ENCODE peak calls at places on chromosomes 11 and 22, in ten cellular contexts. One of them, this sample, is unnamed. For H3K27me3, the result is how much of the 10 kb centered on the place peaks cover.

GRCh38 chr11:132202621-132203020 is 832.2 kb downstream of the NTM start:
- DNase-seq in neural progenitor cell: no peak
- DNase-seq in HepG2: no peak
- DNase-seq in mammary epithelial cell: no peak
- DNase-seq in keratinocyte: no peak
- DNase-seq in neuronal stem cell: no peak
- DNase-seq in GM23338: no peak
- DNase-seq in H9: no peak
- DNase-seq in mesendoderm: no peak
- DNase-seq in IMR-90: peak
- DNase-seq in this sample: no peak

GRCh38 chr11:114185436-114185835 is 110.8 kb upstream of the NNMT start:
- DNase-seq in mesendoderm: no peak
- DNase-seq in H9: no peak
- DNase-seq in IMR-90: no peak
- DNase-seq in GM23338: no peak
- DNase-seq in mammary epithelial cell: no peak
- DNase-seq in keratinocyte: no peak
- DNase-seq in neuronal stem cell: no peak
- DNase-seq in HepG2: no peak
- DNase-seq in neural progenitor cell: no peak
- DNase-seq in this sample: no peak

GRCh38 chr22:17891427-17892167 is 117.3 kb upstream of the BID start:
- DNase-seq in H9: peak
- DNase-seq in keratinocyte: no peak
- DNase-seq in HepG2: peak
- DNase-seq in neural progenitor cell: peak
- DNase-seq in GM23338: peak
- DNase-seq in mammary epithelial cell: no peak
- DNase-seq in mesendoderm: peak
- DNase-seq in IMR-90: no peak
- DNase-seq in neuronal stem cell: no peak
- DNase-seq in this sample: peak

GRCh38 chr11:105929381-105929955 is 92.6 kb downstream of the MSANTD4 start:
- DNase-seq in H9: no peak
- DNase-seq in GM23338: no peak
- DNase-seq in keratinocyte: no peak
- DNase-seq in mammary epithelial cell: no peak
- DNase-seq in HepG2: no peak
- DNase-seq in mesendoderm: no peak
- DNase-seq in neuronal stem cell: no peak
- DNase-seq in IMR-90: peak
- DNase-seq in neural progenitor cell: no peak
- DNase-seq in this sample: no peak

GRCh38 chr11:105937331-105937730 is 84.7 kb downstream of the MSANTD4 start:
- DNase-seq in neural progenitor cell: no peak
- DNase-seq in mammary epithelial cell: peak
- DNase-seq in H9: no peak
- DNase-seq in HepG2: no peak
- DNase-seq in IMR-90: peak
- DNase-seq in GM23338: no peak
- DNase-seq in neuronal stem cell: no peak
- DNase-seq in keratinocyte: no peak
- DNase-seq in mesendoderm: no peak
- DNase-seq in this sample: no peak

GRCh38 chr11:76293189-76293631 is 86.9 kb upstream of the WNT11 start:
- DNase-seq in HepG2: no peak
- DNase-seq in neural progenitor cell: no peak
- DNase-seq in keratinocyte: no peak
- DNase-seq in IMR-90: no peak
- DNase-seq in mesendoderm: no peak
- DNase-seq in mammary epithelial cell: no peak
- DNase-seq in H9: no peak
- DNase-seq in neuronal stem cell: no peak
- DNase-seq in GM23338: no peak
- DNase-seq in this sample: no peak

GRCh38 chr11:33207408-33207985 is 46.2 kb upstream of the CSTF3 start:
- DNase-seq in GM23338: no peak
- DNase-seq in HepG2: no peak
- DNase-seq in IMR-90: peak
- DNase-seq in neuronal stem cell: no peak
- DNase-seq in neural progenitor cell: no peak
- DNase-seq in keratinocyte: no peak
- DNase-seq in mesendoderm: no peak
- DNase-seq in H9: no peak
- DNase-seq in mammary epithelial cell: no peak
- DNase-seq in this sample: peak

GRCh38 chr11:67178421-67178820 is 59.4 kb downstream of the KDM2A start:
- DNase-seq in keratinocyte: no peak
- DNase-seq in HepG2: no peak
- DNase-seq in neural progenitor cell: no peak
- DNase-seq in neuronal stem cell: no peak
- DNase-seq in mesendoderm: no peak
- DNase-seq in GM23338: no peak
- DNase-seq in H9: no peak
- DNase-seq in mammary epithelial cell: no peak
- DNase-seq in IMR-90: peak
- DNase-seq in this sample: no peak

GRCh38 chr11:14386895-14387480 is 28.0 kb upstream of the RRAS2 start:
- DNase-seq in IMR-90: peak
- DNase-seq in neural progenitor cell: peak
- DNase-seq in mammary epithelial cell: no peak
- DNase-seq in neuronal stem cell: peak
- DNase-seq in H9: peak
- DNase-seq in keratinocyte: no peak
- DNase-seq in GM23338: peak
- DNase-seq in HepG2: no peak
- DNase-seq in mesendoderm: peak
- DNase-seq in this sample: peak

GRCh38 chr11:18064035-18064434 is 18.0 kb upstream of the TPH1 start:
- DNase-seq in neural progenitor cell: no peak
- DNase-seq in H9: no peak
- DNase-seq in neuronal stem cell: no peak
- DNase-seq in HepG2: no peak
- DNase-seq in mesendoderm: no peak
- DNase-seq in mammary epithelial cell: no peak
- DNase-seq in GM23338: no peak
- DNase-seq in IMR-90: no peak
- DNase-seq in keratinocyte: no peak
- DNase-seq in this sample: no peak

GRCh38 chr22:27122561-27122960 is 465.2 kb downstream of the MIAT start:
- DNase-seq in neuronal stem cell: no peak
- DNase-seq in mammary epithelial cell: no peak
- DNase-seq in H9: no peak
- DNase-seq in keratinocyte: no peak
- DNase-seq in mesendoderm: no peak
- DNase-seq in IMR-90: no peak
- DNase-seq in HepG2: no peak
- DNase-seq in neural progenitor cell: no peak
- DNase-seq in GM23338: no peak
- DNase-seq in this sample: no peak

GRCh38 chr22:32994921-32995320 is 63.3 kb downstream of the SYN3 start:
- DNase-seq in GM23338: peak
- DNase-seq in neural progenitor cell: peak
- DNase-seq in keratinocyte: no peak
- DNase-seq in mammary epithelial cell: no peak
- DNase-seq in mesendoderm: peak
- DNase-seq in H9: no peak
- DNase-seq in HepG2: peak
- DNase-seq in IMR-90: no peak
- DNase-seq in neuronal stem cell: no peak
- DNase-seq in this sample: no peak

GRCh38 chr11:120043323-120043945 is 94.5 kb downstream of the TRIM29 start:
- DNase-seq in HepG2: no peak
- DNase-seq in keratinocyte: no peak
- DNase-seq in mesendoderm: no peak
- DNase-seq in neuronal stem cell: no peak
- DNase-seq in mammary epithelial cell: no peak
- DNase-seq in GM23338: no peak
- DNase-seq in H9: peak
- DNase-seq in neural progenitor cell: no peak
- DNase-seq in IMR-90: no peak
- DNase-seq in this sample: no peak

GRCh38 chr22:26701323-26701722 is 43.9 kb downstream of the MIAT start:
- DNase-seq in HepG2: no peak
- DNase-seq in neural progenitor cell: no peak
- DNase-seq in mesendoderm: no peak
- DNase-seq in neuronal stem cell: no peak
- DNase-seq in GM23338: no peak
- DNase-seq in IMR-90: no peak
- DNase-seq in H9: no peak
- DNase-seq in mammary epithelial cell: no peak
- DNase-seq in keratinocyte: no peak
- DNase-seq in this sample: no peak

GRCh38 chr11:110182886-110183285 is 89.7 kb downstream of the ZC3H12C start:
- DNase-seq in H9: no peak
- DNase-seq in mammary epithelial cell: peak
- DNase-seq in mesendoderm: no peak
- DNase-seq in IMR-90: peak
- DNase-seq in neuronal stem cell: no peak
- DNase-seq in keratinocyte: peak
- DNase-seq in GM23338: no peak
- DNase-seq in neural progenitor cell: no peak
- DNase-seq in HepG2: no peak
- DNase-seq in this sample: no peak
- H3K4me2 ChIP-seq in H9: no peak
- H3K4me2 ChIP-seq in mammary epithelial cell: no peak
- H3K4me2 ChIP-seq in mesendoderm: no peak
- H3K4me2 ChIP-seq in IMR-90: no peak
- H3K4me2 ChIP-seq in neuronal stem cell: no peak
- H3K4me2 ChIP-seq in keratinocyte: peak
- H3K4me2 ChIP-seq in GM23338: no peak
- H3K4me2 ChIP-seq in neural progenitor cell: no peak
- H3K4me2 ChIP-seq in HepG2: no peak
- H3K4me2 ChIP-seq in this sample: no peak

GRCh38 chr22:49770454-49771265 is 57.0 kb downstream of the BRD1 start:
- DNase-seq in HepG2: no peak
- DNase-seq in mesendoderm: no peak
- DNase-seq in IMR-90: no peak
- DNase-seq in H9: no peak
- DNase-seq in neuronal stem cell: no peak
- DNase-seq in mammary epithelial cell: no peak
- DNase-seq in neural progenitor cell: no peak
- DNase-seq in keratinocyte: no peak
- DNase-seq in GM23338: no peak
- DNase-seq in this sample: no peak

GRCh38 chr22:49769691-49770315 is 57.9 kb downstream of the BRD1 start:
- DNase-seq in IMR-90: no peak
- DNase-seq in keratinocyte: no peak
- DNase-seq in mammary epithelial cell: no peak
- DNase-seq in neural progenitor cell: no peak
- DNase-seq in H9: no peak
- DNase-seq in GM23338: no peak
- DNase-seq in neuronal stem cell: no peak
- DNase-seq in HepG2: no peak
- DNase-seq in mesendoderm: no peak
- DNase-seq in this sample: no peak

GRCh38 chr22:49768511-49768910 is 59.2 kb downstream of the BRD1 start:
- DNase-seq in IMR-90: no peak
- DNase-seq in neuronal stem cell: no peak
- DNase-seq in H9: no peak
- DNase-seq in neural progenitor cell: no peak
- DNase-seq in keratinocyte: no peak
- DNase-seq in HepG2: no peak
- DNase-seq in mesendoderm: no peak
- DNase-seq in GM23338: no peak
- DNase-seq in mammary epithelial cell: no peak
- DNase-seq in this sample: no peak

GRCh38 chr22:49768077-49768476 is 59.6 kb downstream of the BRD1 start:
- DNase-seq in HepG2: no peak
- DNase-seq in mammary epithelial cell: no peak
- DNase-seq in IMR-90: no peak
- DNase-seq in keratinocyte: no peak
- DNase-seq in mesendoderm: no peak
- DNase-seq in neural progenitor cell: no peak
- DNase-seq in GM23338: no peak
- DNase-seq in H9: no peak
- DNase-seq in neuronal stem cell: no peak
- DNase-seq in this sample: no peak

GRCh38 chr22:49768961-49769690 is 58.5 kb downstream of the BRD1 start:
- DNase-seq in mesendoderm: no peak
- DNase-seq in IMR-90: peak
- DNase-seq in H9: no peak
- DNase-seq in GM23338: no peak
- DNase-seq in neuronal stem cell: no peak
- DNase-seq in keratinocyte: no peak
- DNase-seq in mammary epithelial cell: no peak
- DNase-seq in neural progenitor cell: no peak
- DNase-seq in HepG2: no peak
- DNase-seq in this sample: no peak
- H3K27me3 ChIP-seq in mesendoderm: under half
- H3K27me3 ChIP-seq in IMR-90: under half
- H3K27me3 ChIP-seq in H9: under half
- H3K27me3 ChIP-seq in GM23338: under half
- H3K27me3 ChIP-seq in neuronal stem cell: under half
- H3K27me3 ChIP-seq in keratinocyte: under half
- H3K27me3 ChIP-seq in mammary epithelial cell: under half
- H3K27me3 ChIP-seq in neural progenitor cell: under half
- H3K27me3 ChIP-seq in HepG2: under half
- H3K27me3 ChIP-seq in this sample: under half

GRCh38 chr22:50192825-50193204 is 7.1 kb downstream of the TRABD start:
- DNase-seq in IMR-90: no peak
- DNase-seq in neuronal stem cell: no peak
- DNase-seq in keratinocyte: no peak
- DNase-seq in mammary epithelial cell: no peak
- DNase-seq in GM23338: no peak
- DNase-seq in neural progenitor cell: no peak
- DNase-seq in mesendoderm: no peak
- DNase-seq in H9: no peak
- DNase-seq in HepG2: no peak
- DNase-seq in this sample: no peak
- H3K4me2 ChIP-seq in IMR-90: no peak
- H3K4me2 ChIP-seq in neuronal stem cell: no peak
- H3K4me2 ChIP-seq in keratinocyte: no peak
- H3K4me2 ChIP-seq in mammary epithelial cell: no peak
- H3K4me2 ChIP-seq in GM23338: no peak
- H3K4me2 ChIP-seq in neural progenitor cell: no peak
- H3K4me2 ChIP-seq in mesendoderm: no peak
- H3K4me2 ChIP-seq in H9: no peak
- H3K4me2 ChIP-seq in HepG2: no peak
- H3K4me2 ChIP-seq in this sample: no peak

DNA sequence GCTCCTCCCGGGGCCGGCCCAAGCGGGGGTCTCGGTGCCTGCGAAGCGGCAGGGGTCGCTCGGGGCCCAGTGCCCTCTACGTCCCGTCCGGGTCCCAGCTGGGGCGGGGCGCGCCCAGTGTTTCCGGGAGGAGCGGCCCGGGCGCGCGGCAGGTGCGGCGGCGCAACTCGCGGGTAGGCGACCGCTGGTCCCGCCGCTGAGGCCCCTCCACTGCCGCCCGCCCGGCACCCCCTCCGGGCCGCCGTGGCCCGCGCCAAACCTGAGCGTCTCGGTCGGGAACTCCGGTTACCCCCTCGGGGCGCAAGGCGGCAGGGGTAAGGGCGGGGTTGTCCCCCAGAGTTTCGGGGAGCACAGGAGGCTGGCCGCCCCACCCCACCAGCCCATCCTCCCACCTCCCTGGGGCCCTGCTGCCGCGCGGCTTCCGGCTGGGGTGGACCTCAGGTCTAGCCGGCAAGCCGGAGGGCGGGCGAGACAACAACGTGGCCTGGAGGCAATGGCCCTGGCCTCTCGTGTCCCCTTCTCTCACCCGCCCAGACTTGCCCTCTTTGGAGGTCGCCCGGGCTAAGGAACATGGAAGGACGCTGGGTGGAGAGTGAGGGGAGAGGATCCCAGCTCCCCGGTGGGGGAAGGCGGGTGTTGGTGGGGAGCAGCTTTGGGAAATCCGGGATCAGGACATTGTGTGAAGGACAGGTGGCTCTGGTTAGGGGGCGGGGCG is 416 bp upstream of the CRACR2B start:
- DNase-seq in IMR-90: no peak
- DNase-seq in GM23338: peak
- DNase-seq in mammary epithelial cell: no peak
- DNase-seq in neural progenitor cell: peak
- DNase-seq in neuronal stem cell: no peak
- DNase-seq in H9: peak
- DNase-seq in keratinocyte: no peak
- DNase-seq in HepG2: peak
- DNase-seq in mesendoderm: peak
- DNase-seq in this sample: peak
- H3K27me3 ChIP-seq in IMR-90: under half
- H3K27me3 ChIP-seq in GM23338: under half
- H3K27me3 ChIP-seq in mammary epithelial cell: under half
- H3K27me3 ChIP-seq in neural progenitor cell: half or more
- H3K27me3 ChIP-seq in neuronal stem cell: half or more
- H3K27me3 ChIP-seq in H9: under half
- H3K27me3 ChIP-seq in keratinocyte: under half
- H3K27me3 ChIP-seq in HepG2: under half
- H3K27me3 ChIP-seq in mesendoderm: under half
- H3K27me3 ChIP-seq in this sample: under half